ENCODE peak calls at places on chromosomes 11 and 22, in five cellular contexts. T is caudate nucleus; A is CD4-positive, alpha-beta T cell; Y is adrenal gland; N is ascending aorta. V is an unnamed sample.

GRCh38 chr11:121892131-121892681 is 223.8 kb downstream of the BLID start:
- DNase-seq in T (no peak), A (no peak), N (no peak), Y (peak; percentile 35), V (no peak)

GRCh38 chr11:112016088-112016764 is 9.0 kb upstream of the DLAT start:
- DNase-seq in A (no peak), N (no peak), Y (no peak), T (no peak), V (no peak)

GRCh38 chr11:2796508-2797180 is 88.9 kb downstream of the CDKN1C start:
- DNase-seq in Y (peak; percentile 15), N (no peak), T (no peak), A (no peak), V (no peak)

GRCh38 chr11:110921742-110922200 is 209.5 kb upstream of the ARHGAP20 start:
- DNase-seq in T (peak; percentile 6), A (no peak), N (no peak), Y (no peak), V (no peak)

GRCh38 chr22:42792909-42793847 is 63.9 kb downstream of the ARFGAP3 start:
- DNase-seq in T (no peak), A (no peak), Y (peak; percentile 87), N (no peak), V (no peak)

GRCh38 chr22:37169412-37169811 is 18.6 kb downstream of the C1QTNF6 start:
- DNase-seq in A (no peak), Y (no peak), N (no peak), T (no peak), V (no peak)

GRCh38 chr11:57072640-57073039 is 83.9 kb downstream of the OR5AK2 start:
- DNase-seq in T (no peak), Y (no peak), N (no peak), A (no peak), V (peak; percentile 96)

GRCh38 chr22:39895682-39896081 is 2.1 kb upstream of the ENTHD1 start:
- DNase-seq in A (no peak), N (no peak), T (no peak), Y (no peak), V (no peak)

GRCh38 chr11:23078289-23078971 is 218.2 kb upstream of the CCDC179 start:
- DNase-seq in Y (no peak), A (no peak), N (no peak), T (no peak), V (no peak)

GRCh38 chr22:27719535-27720227 is 81.9 kb downstream of the MN1 start:
- DNase-seq in A (no peak), T (peak; percentile 50), Y (peak; percentile 31), N (no peak), V (peak; percentile 100)

GRCh38 chr11:102981324-102981910 is 25.9 kb upstream of the MMP13 start:
- DNase-seq in T (no peak), Y (no peak), N (no peak), A (no peak), V (no peak)

GRCh38 chr11:119218141-119218878 is 12.2 kb downstream of the CBL start:
- DNase-seq in Y (no peak), N (no peak), T (no peak), A (no peak), V (peak; percentile 90)

GRCh38 chr11:108666373-108666772 is 1.5 kb downstream of the DDX10 start:
- DNase-seq in T (no peak), Y (no peak), A (no peak), N (no peak), V (no peak)

GRCh38 chr11:33722579-33723234 is 13.5 kb downstream of the CD59 start:
- DNase-seq in A (no peak), Y (peak; percentile 50), T (no peak), N (no peak), V (no peak)

GRCh38 chr11:93845181-93846092 is 5.0 kb downstream of the VSTM5 start:
- DNase-seq in N (no peak), T (no peak), A (no peak), Y (no peak), V (no peak)

GRCh38 chr11:126514061-126514713 is 158.7 kb downstream of the ST3GAL4 start:
- DNase-seq in N (no peak), A (no peak), Y (no peak), T (no peak), V (no peak)

GRCh38 chr22:45240810-45241631 is at the start of gene KIAA0930:
- DNase-seq in Y (peak; percentile 90), N (peak; percentile 54), T (peak; percentile 73), A (peak; percentile 71), V (no peak)

GRCh38 chr11:76288166-76288978 is 82.1 kb upstream of the WNT11 start:
- DNase-seq in Y (no peak), A (peak; percentile 24), T (no peak), N (no peak), V (no peak)

GRCh38 chr11:40722179-40722795 is 737.2 kb downstream of the LRRC4C start:
- DNase-seq in A (no peak), N (no peak), Y (peak; percentile 23), T (no peak), V (no peak)

GRCh38 chr22:40654522-40655167 is 18.1 kb upstream of the MRTFA start:
- DNase-seq in Y (peak; percentile 71), N (no peak), A (no peak), T (peak; percentile 45), V (no peak)

GRCh38 chr22:22410121-22410520 is 98.4 kb downstream of the ZNF280B start:
- DNase-seq in Y (no peak), T (peak; percentile 2), A (no peak), N (no peak), V (no peak)

GRCh38 chr22:24134090-24134846 is 47.0 kb upstream of the SUSD2 start:
- DNase-seq in Y (no peak), A (peak; percentile 75), N (no peak), T (peak; percentile 94), V (no peak)

GRCh38 chr11:35153280-35153679 is 14.3 kb downstream of the CD44 start:
- DNase-seq in T (no peak), Y (no peak), A (no peak), N (no peak), V (no peak)
- H3K27ac ChIP-seq in T (no peak overlapping the region), Y (no peak overlapping the region), A (peak overlapping the region; percentile 19), N (no peak overlapping the region), V (peak overlapping the region; percentile 95)

GRCh38 chr11:63867511-63867910 is 28.6 kb downstream of the MARK2 start:
- DNase-seq in T (no peak), A (no peak), N (no peak), Y (no peak), V (no peak)
- H3K27ac ChIP-seq in T (no peak overlapping the region), A (no peak overlapping the region), N (no peak overlapping the region), Y (no peak overlapping the region), V (no peak overlapping the region)

GRCh38 chr11:69076129-69076791 is 27.5 kb downstream of the TPCN2 start:
- DNase-seq in T (no peak), A (no peak), Y (no peak), N (no peak), V (no peak)

GRCh38 chr11:69078930-69079607 is 30.3 kb downstream of the TPCN2 start:
- DNase-seq in N (no peak), A (no peak), Y (no peak), T (no peak), V (no peak)

GRCh38 chr11:69080361-69080973 is 31.7 kb downstream of the TPCN2 start:
- DNase-seq in T (no peak), A (peak; percentile 12), N (no peak), Y (no peak), V (peak; percentile 36)

GRCh38 chr11:69079891-69080290 is 31.2 kb downstream of the TPCN2 start:
- DNase-seq in T (no peak), Y (no peak), A (no peak), N (no peak), V (no peak)

GRCh38 chr11:69078508-69078907 is 29.8 kb downstream of the TPCN2 start:
- DNase-seq in A (no peak), T (no peak), Y (no peak), N (no peak), V (no peak)
- H3K27ac ChIP-seq in A (no peak overlapping the region), T (no peak overlapping the region), Y (no peak overlapping the region), N (no peak overlapping the region), V (no peak overlapping the region)

DNA sequence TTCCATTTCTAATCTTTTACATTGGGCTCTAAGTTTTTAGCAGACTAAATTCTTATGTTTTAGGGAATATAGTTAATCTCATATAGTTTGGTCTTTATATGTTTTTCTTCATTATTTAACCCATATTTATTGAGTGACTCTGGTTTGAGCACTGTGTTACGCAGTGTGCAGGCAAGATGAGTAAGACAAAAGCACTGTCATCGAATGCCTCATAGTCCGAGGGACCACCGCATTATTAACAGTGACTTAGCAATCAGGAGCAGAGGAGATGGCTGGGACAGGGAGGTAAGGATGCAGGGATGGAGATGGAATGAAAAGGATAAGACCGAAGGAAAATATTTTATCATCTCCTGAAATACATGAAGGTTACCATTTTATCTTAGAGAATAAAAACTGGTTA is 65.2 kb upstream of the CTSC start:
- DNase-seq in Y (no peak), A (no peak), T (no peak), N (no peak), V (no peak)
- H3K27ac ChIP-seq in Y (peak overlapping the region; percentile 8), A (no peak overlapping the region), T (no peak overlapping the region), N (peak overlapping the region; percentile 8), V (peak overlapping the region; percentile 23)

DNA sequence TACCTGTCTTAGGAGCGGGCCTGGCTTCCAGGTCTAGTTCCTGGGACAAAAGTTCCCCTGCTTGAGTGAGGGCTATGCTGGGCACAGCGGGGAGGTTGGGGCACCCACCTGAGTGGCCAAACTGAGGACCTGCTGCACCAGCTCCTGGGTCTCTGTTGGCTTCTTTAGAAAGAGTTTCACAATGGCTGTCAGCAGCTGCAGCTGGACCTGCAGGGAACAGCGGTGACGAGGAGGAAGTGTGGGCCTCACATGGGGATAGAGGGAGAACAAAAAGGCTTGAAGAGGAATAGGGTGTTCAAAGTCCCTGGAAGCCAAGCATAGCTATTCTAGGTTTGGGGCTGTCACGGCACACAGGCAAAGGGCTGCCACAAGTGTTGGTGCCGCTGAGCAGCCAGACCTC is 26.7 kb upstream of the RASL10A start:
- DNase-seq in A (no peak), T (no peak), Y (no peak), N (no peak), V (no peak)
- H3K27ac ChIP-seq in A (no peak overlapping the region), T (no peak overlapping the region), Y (no peak overlapping the region), N (no peak overlapping the region), V (no peak overlapping the region)

DNA sequence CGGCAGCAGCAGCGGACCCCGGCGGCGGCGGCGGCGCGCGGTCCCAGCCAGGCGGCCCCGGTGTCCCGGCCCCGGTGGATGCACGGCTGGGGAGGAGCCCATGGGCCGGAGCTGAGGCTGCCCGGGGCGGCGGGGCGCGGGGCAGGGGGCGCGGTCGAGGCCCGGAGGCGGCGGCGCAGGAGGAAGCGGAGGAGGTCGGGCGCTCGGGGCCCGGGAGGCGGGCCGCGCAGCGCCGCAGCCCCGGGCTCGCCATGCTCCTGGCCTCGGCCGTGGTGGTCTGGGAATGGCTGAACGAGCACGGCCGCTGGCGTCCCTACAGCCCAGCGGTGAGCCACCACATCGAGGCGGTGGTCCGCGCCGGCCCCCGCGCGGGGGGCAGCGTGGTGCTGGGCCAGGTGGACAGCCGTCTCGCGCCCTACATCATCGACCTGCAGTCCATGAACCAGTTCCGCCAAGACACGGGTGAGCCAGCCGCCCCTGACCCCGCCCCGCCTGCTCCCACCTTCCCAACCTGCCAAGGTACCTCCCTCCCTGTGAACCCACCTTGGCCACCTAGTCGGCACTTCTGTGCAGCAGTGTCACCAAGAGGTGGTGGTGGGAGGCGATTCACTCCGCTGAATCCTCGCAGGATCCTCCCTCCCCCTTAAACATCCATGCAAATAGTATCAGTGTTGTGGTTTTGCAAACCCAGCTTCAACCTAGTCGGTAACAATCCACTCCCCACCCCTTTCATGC is 580 bp downstream of the DTX4 start:
- DNase-seq in T (peak; percentile 57), N (no peak), A (no peak), Y (no peak), V (no peak)
- H3K27ac ChIP-seq in T (peak overlapping the region; percentile 14), N (peak overlapping the region; percentile 1), A (no peak overlapping the region), Y (peak overlapping the region; percentile 79), V (peak overlapping the region; percentile 96)